ENCODE peak calls at places on chromosome 10, in eight cellular contexts. One of them, this sample, is unnamed.

GRCh38 chr10:70982443-70982842 is 94.1 kb upstream of the PCBD1 start:
- DNase-seq in astrocyte of the spinal cord: no peak
- DNase-seq in SK-N-SH: no peak
- DNase-seq in fibroblast of pulmonary artery: no peak
- DNase-seq in adrenal gland: no peak
- DNase-seq in osteoblast: no peak
- DNase-seq in cardiac muscle cell: no peak
- DNase-seq in fibroblast of mammary gland: no peak
- DNase-seq in this sample: no peak

GRCh38 chr10:107437921-107438320 is 273.4 kb upstream of the SORCS1 start:
- DNase-seq in cardiac muscle cell: no peak
- DNase-seq in adrenal gland: no peak
- DNase-seq in osteoblast: no peak
- DNase-seq in fibroblast of pulmonary artery: no peak
- DNase-seq in SK-N-SH: no peak
- DNase-seq in astrocyte of the spinal cord: no peak
- DNase-seq in fibroblast of mammary gland: no peak
- DNase-seq in this sample: no peak

GRCh38 chr10:117646718-117647117 is 104.2 kb downstream of the EMX2 start:
- DNase-seq in SK-N-SH: no peak
- DNase-seq in cardiac muscle cell: no peak
- DNase-seq in fibroblast of mammary gland: no peak
- DNase-seq in astrocyte of the spinal cord: no peak
- DNase-seq in osteoblast: no peak
- DNase-seq in fibroblast of pulmonary artery: no peak
- DNase-seq in adrenal gland: no peak
- DNase-seq in this sample: no peak

GRCh38 chr10:55550241-55550640 is 749.2 kb upstream of the PCDH15 start:
- DNase-seq in astrocyte of the spinal cord: peak
- DNase-seq in SK-N-SH: no peak
- DNase-seq in osteoblast: no peak
- DNase-seq in fibroblast of mammary gland: peak
- DNase-seq in fibroblast of pulmonary artery: peak
- DNase-seq in adrenal gland: no peak
- DNase-seq in cardiac muscle cell: peak
- DNase-seq in this sample: no peak

GRCh38 chr10:21166557-21167287 is 269.6 kb upstream of the NEBL start:
- DNase-seq in adrenal gland: no peak
- DNase-seq in fibroblast of pulmonary artery: no peak
- DNase-seq in SK-N-SH: no peak
- DNase-seq in osteoblast: no peak
- DNase-seq in cardiac muscle cell: no peak
- DNase-seq in fibroblast of mammary gland: no peak
- DNase-seq in astrocyte of the spinal cord: no peak
- DNase-seq in this sample: no peak

GRCh38 chr10:23525406-23525805 is 86.5 kb downstream of the OTUD1 start:
- DNase-seq in osteoblast: no peak
- DNase-seq in adrenal gland: peak
- DNase-seq in cardiac muscle cell: peak
- DNase-seq in astrocyte of the spinal cord: peak
- DNase-seq in fibroblast of pulmonary artery: peak
- DNase-seq in SK-N-SH: peak
- DNase-seq in fibroblast of mammary gland: peak
- DNase-seq in this sample: peak

GRCh38 chr10:123565691-123566660 is 100.2 kb upstream of the GPR26 start:
- DNase-seq in cardiac muscle cell: no peak
- DNase-seq in astrocyte of the spinal cord: no peak
- DNase-seq in SK-N-SH: no peak
- DNase-seq in adrenal gland: no peak
- DNase-seq in fibroblast of pulmonary artery: no peak
- DNase-seq in osteoblast: no peak
- DNase-seq in fibroblast of mammary gland: no peak
- DNase-seq in this sample: no peak

GRCh38 chr10:123573236-123574147 is 92.7 kb upstream of the GPR26 start:
- DNase-seq in SK-N-SH: peak
- DNase-seq in astrocyte of the spinal cord: no peak
- DNase-seq in fibroblast of pulmonary artery: peak
- DNase-seq in cardiac muscle cell: peak
- DNase-seq in adrenal gland: peak
- DNase-seq in fibroblast of mammary gland: peak
- DNase-seq in osteoblast: no peak
- DNase-seq in this sample: peak

GRCh38 chr10:113047963-113048781 is 98.1 kb downstream of the TCF7L2 start:
- DNase-seq in SK-N-SH: no peak
- DNase-seq in fibroblast of pulmonary artery: no peak
- DNase-seq in astrocyte of the spinal cord: peak
- DNase-seq in fibroblast of mammary gland: no peak
- DNase-seq in osteoblast: no peak
- DNase-seq in cardiac muscle cell: no peak
- DNase-seq in adrenal gland: no peak
- DNase-seq in this sample: no peak
- H3K4me3 ChIP-seq in SK-N-SH: no peak
- H3K4me3 ChIP-seq in fibroblast of pulmonary artery: no peak
- H3K4me3 ChIP-seq in astrocyte of the spinal cord: no peak
- H3K4me3 ChIP-seq in fibroblast of mammary gland: no peak
- H3K4me3 ChIP-seq in osteoblast: no peak
- H3K4me3 ChIP-seq in cardiac muscle cell: no peak
- H3K4me3 ChIP-seq in adrenal gland: no peak
- H3K4me3 ChIP-seq in this sample: no peak

DNA sequence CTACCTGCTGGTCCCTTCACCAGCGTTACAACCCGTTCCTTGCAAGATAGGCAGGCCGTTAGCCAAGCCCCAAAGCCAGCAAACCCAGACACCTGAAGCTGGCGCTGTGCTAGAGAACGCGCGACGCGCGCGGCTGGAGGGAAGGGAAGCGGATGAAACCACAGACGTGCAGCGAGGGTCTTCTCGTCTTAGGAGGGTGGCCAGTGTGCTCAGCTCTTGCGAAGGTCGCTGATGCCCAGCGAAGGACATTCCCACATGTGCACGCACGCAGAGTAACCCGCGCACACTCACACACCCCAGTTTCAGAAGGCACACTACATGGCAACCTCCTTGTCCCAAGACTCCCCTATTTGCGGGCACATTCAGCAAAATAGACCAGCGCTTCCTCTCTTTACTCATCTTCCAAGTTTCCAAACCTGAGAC is 941 bp downstream of the TMEM26 start:
- DNase-seq in adrenal gland: no peak
- DNase-seq in osteoblast: peak
- DNase-seq in fibroblast of mammary gland: peak
- DNase-seq in fibroblast of pulmonary artery: no peak
- DNase-seq in SK-N-SH: peak
- DNase-seq in cardiac muscle cell: no peak
- DNase-seq in astrocyte of the spinal cord: no peak
- DNase-seq in this sample: no peak
- TF ChIP-seq CTCF in adrenal gland: no peak
- TF ChIP-seq CTCF in osteoblast: no peak
- TF ChIP-seq CTCF in fibroblast of mammary gland: no peak
- TF ChIP-seq CTCF in fibroblast of pulmonary artery: no peak
- TF ChIP-seq CTCF in SK-N-SH: no peak
- TF ChIP-seq CTCF in cardiac muscle cell: no peak
- TF ChIP-seq CTCF in astrocyte of the spinal cord: no peak
- TF ChIP-seq CTCF in this sample: no peak

DNA sequence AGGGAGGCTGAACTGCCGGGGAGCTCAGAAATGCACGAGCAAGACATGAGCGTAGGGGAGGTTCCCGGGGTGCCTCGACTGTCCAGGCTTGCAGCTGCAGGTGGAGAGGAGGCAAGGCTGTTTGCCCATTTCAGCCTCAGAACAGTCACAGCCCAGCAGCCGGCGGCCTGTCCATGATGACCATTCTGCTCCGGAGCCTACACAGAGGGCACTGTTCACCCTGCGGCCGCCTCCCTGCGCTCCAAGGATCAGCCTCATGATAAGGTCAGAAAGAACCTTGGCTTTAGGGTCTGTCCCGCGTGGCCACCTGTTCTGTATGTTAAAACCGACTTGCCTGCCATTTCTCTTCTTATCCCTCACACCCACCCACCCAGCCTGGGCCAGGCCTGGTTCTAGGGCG is 21.9 kb upstream of the CFAP46 start:
- DNase-seq in adrenal gland: no peak
- DNase-seq in SK-N-SH: no peak
- DNase-seq in osteoblast: no peak
- DNase-seq in fibroblast of pulmonary artery: no peak
- DNase-seq in cardiac muscle cell: no peak
- DNase-seq in fibroblast of mammary gland: no peak
- DNase-seq in astrocyte of the spinal cord: no peak
- DNase-seq in this sample: no peak
- H3K4me3 ChIP-seq in adrenal gland: no peak
- H3K4me3 ChIP-seq in SK-N-SH: no peak
- H3K4me3 ChIP-seq in osteoblast: no peak
- H3K4me3 ChIP-seq in fibroblast of pulmonary artery: no peak
- H3K4me3 ChIP-seq in cardiac muscle cell: no peak
- H3K4me3 ChIP-seq in fibroblast of mammary gland: no peak
- H3K4me3 ChIP-seq in astrocyte of the spinal cord: no peak
- H3K4me3 ChIP-seq in this sample: no peak

GRCh38 chr10:88731296-88731695 is 25.2 kb downstream of the LIPK start:
- DNase-seq in fibroblast of pulmonary artery: no peak
- DNase-seq in fibroblast of mammary gland: no peak
- DNase-seq in osteoblast: no peak
- DNase-seq in adrenal gland: no peak
- DNase-seq in astrocyte of the spinal cord: no peak
- DNase-seq in cardiac muscle cell: peak
- DNase-seq in SK-N-SH: no peak
- DNase-seq in this sample: peak

GRCh38 chr10:88730864-88731263 is 24.8 kb downstream of the LIPK start:
- DNase-seq in osteoblast: no peak
- DNase-seq in SK-N-SH: no peak
- DNase-seq in astrocyte of the spinal cord: no peak
- DNase-seq in adrenal gland: no peak
- DNase-seq in cardiac muscle cell: no peak
- DNase-seq in fibroblast of pulmonary artery: no peak
- DNase-seq in fibroblast of mammary gland: no peak
- DNase-seq in this sample: no peak

GRCh38 chr10:88728107-88728763 is 22.2 kb downstream of the LIPK start:
- DNase-seq in osteoblast: no peak
- DNase-seq in SK-N-SH: no peak
- DNase-seq in adrenal gland: peak
- DNase-seq in fibroblast of mammary gland: peak
- DNase-seq in fibroblast of pulmonary artery: peak
- DNase-seq in astrocyte of the spinal cord: no peak
- DNase-seq in cardiac muscle cell: peak
- DNase-seq in this sample: no peak

DNA sequence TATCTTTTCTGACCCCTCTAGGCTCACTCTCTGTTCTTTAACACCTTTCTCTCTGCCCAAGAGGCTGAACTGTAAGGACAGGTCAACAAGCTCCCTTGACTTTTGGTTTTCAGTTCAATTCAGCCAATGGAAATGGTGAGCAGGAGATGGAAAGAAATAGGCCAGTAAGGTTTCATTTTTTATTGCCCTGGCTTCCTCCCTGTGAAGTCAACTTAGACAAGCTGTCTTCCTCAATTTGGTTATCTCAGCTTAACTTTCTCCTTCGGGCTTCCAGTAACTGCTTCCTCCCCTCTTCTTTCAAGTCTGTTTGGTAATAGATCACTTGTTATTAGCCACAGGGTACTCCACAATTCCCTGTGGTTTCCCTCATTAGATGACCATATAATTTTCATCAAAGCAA is 19.7 kb downstream of the LIPK start:
- DNase-seq in SK-N-SH: no peak
- DNase-seq in astrocyte of the spinal cord: no peak
- DNase-seq in osteoblast: no peak
- DNase-seq in adrenal gland: no peak
- DNase-seq in cardiac muscle cell: no peak
- DNase-seq in fibroblast of pulmonary artery: no peak
- DNase-seq in fibroblast of mammary gland: no peak
- DNase-seq in this sample: no peak
- TF ChIP-seq CTCF in SK-N-SH: no peak
- TF ChIP-seq CTCF in astrocyte of the spinal cord: no peak
- TF ChIP-seq CTCF in osteoblast: no peak
- TF ChIP-seq CTCF in adrenal gland: no peak
- TF ChIP-seq CTCF in cardiac muscle cell: no peak
- TF ChIP-seq CTCF in fibroblast of pulmonary artery: no peak
- TF ChIP-seq CTCF in fibroblast of mammary gland: no peak
- TF ChIP-seq CTCF in this sample: no peak

DNA sequence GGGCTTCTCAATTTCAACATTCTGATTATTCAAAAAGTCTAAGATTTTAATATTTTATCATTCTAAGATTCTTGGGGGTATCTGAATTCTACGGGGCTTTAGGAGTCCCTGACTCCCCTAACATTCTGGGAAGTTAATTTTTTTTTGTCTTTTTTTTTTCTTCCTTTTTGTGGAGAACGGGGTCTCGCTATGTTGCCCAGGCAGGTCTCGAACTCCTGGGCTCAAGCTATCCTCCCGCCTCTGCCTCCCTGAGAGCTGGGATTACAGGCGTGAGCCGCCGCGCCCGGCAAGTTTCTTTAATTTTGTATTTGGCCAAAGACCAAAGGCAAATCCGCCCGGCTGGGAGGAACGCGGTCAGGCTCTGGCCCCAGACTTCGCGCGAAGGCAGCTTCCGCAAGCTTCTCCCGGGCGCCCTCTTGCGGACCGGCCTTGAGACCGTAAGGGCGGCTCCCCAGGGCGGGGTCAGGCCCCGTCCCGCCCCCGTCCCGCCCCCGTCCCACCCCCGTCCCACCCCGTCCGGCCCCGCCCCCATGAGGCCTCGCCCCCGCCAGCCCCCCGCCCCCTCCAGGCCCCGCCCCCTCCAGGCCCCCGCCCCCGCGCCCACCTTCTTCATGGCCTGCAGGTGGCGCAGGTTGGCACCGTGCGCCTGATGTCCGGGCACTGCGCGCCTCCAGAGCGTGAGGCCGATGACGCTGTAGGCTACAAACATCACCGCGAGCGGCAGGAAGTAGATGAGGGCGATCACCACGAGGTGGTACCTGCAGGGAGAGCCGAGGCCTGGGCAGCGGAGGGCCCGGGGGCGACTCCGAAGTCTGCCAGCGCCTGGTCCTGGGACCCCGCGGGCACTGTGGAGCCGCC is 8.2 kb downstream of the TACR2 start:
- DNase-seq in adrenal gland: peak
- DNase-seq in fibroblast of mammary gland: peak
- DNase-seq in fibroblast of pulmonary artery: peak
- DNase-seq in SK-N-SH: peak
- DNase-seq in cardiac muscle cell: peak
- DNase-seq in astrocyte of the spinal cord: peak
- DNase-seq in osteoblast: peak
- DNase-seq in this sample: peak
- H3K4me3 ChIP-seq in adrenal gland: peak
- H3K4me3 ChIP-seq in fibroblast of mammary gland: peak
- H3K4me3 ChIP-seq in fibroblast of pulmonary artery: peak
- H3K4me3 ChIP-seq in SK-N-SH: peak
- H3K4me3 ChIP-seq in cardiac muscle cell: peak
- H3K4me3 ChIP-seq in astrocyte of the spinal cord: peak
- H3K4me3 ChIP-seq in osteoblast: peak
- H3K4me3 ChIP-seq in this sample: peak

GRCh38 chr10:37643187-37643586 is 214.2 kb downstream of the ZNF248 start:
- DNase-seq in fibroblast of pulmonary artery: no peak
- DNase-seq in SK-N-SH: no peak
- DNase-seq in astrocyte of the spinal cord: no peak
- DNase-seq in cardiac muscle cell: no peak
- DNase-seq in adrenal gland: peak
- DNase-seq in osteoblast: no peak
- DNase-seq in fibroblast of mammary gland: no peak
- DNase-seq in this sample: no peak
- TF ChIP-seq CTCF in fibroblast of pulmonary artery: no peak
- TF ChIP-seq CTCF in SK-N-SH: no peak
- TF ChIP-seq CTCF in astrocyte of the spinal cord: no peak
- TF ChIP-seq CTCF in cardiac muscle cell: no peak
- TF ChIP-seq CTCF in adrenal gland: no peak
- TF ChIP-seq CTCF in osteoblast: no peak
- TF ChIP-seq CTCF in fibroblast of mammary gland: no peak
- TF ChIP-seq CTCF in this sample: no peak

GRCh38 chr10:96699613-96700012 is 20.7 kb downstream of the PIK3AP1 start:
- DNase-seq in fibroblast of pulmonary artery: no peak
- DNase-seq in fibroblast of mammary gland: no peak
- DNase-seq in SK-N-SH: no peak
- DNase-seq in astrocyte of the spinal cord: no peak
- DNase-seq in cardiac muscle cell: no peak
- DNase-seq in adrenal gland: no peak
- DNase-seq in osteoblast: no peak
- DNase-seq in this sample: no peak
- H3K4me3 ChIP-seq in fibroblast of pulmonary artery: no peak
- H3K4me3 ChIP-seq in fibroblast of mammary gland: no peak
- H3K4me3 ChIP-seq in SK-N-SH: no peak
- H3K4me3 ChIP-seq in astrocyte of the spinal cord: no peak
- H3K4me3 ChIP-seq in cardiac muscle cell: no peak
- H3K4me3 ChIP-seq in adrenal gland: no peak
- H3K4me3 ChIP-seq in osteoblast: no peak
- H3K4me3 ChIP-seq in this sample: no peak

This sample was measured in fibroblast of the aortic adventitia.